ENCODE peak calls at places on chromosomes 13 and 19, in eight cellular contexts. P is cardiac muscle cell; L is esophagus squamous epithelium; C is right lobe of liver; Q is CD4-positive, alpha-beta memory T cell; G is K562; H is cardiac fibroblast; Y is choroid plexus epithelial cell. S is an unnamed sample.

GRCh38 chr19:3785938-3786824 is at the start of gene MATK:
- DNase-seq in H (no peak), G (peak; percentile 86), Y (no peak), C (no peak), Q (no peak), P (no peak), L (no peak), S (no peak)

GRCh38 chr19:7887408-7888144 is 734 bp upstream of the LRRC8E start:
- DNase-seq in Y (no peak), G (no peak), C (no peak), P (no peak), H (no peak), L (no peak), Q (no peak), S (no peak)

GRCh38 chr19:37519890-37520289 is 13.2 kb downstream of the ZNF793 start:
- DNase-seq in P (peak; percentile 7), Q (no peak), Y (peak; percentile 17), G (no peak), L (no peak), H (peak; percentile 35), C (no peak), S (no peak)

GRCh38 chr13:26698392-26699196 is 62.0 kb downstream of the GPR12 start:
- DNase-seq in Q (peak; percentile 66), G (peak; percentile 73), C (peak; percentile 83), H (peak; percentile 90), Y (peak; percentile 93), P (peak; percentile 92), L (peak; percentile 15), S (peak; percentile 24)

GRCh38 chr13:30698023-30698422 is 37.3 kb upstream of the ALOX5AP start:
- DNase-seq in G (no peak), Y (peak; percentile 86), H (peak; percentile 60), P (peak; percentile 54), L (no peak), C (no peak), Q (no peak), S (no peak)

GRCh38 chr13:48210178-48210577 is 22.8 kb upstream of the ITM2B start:
- DNase-seq in G (no peak), C (no peak), H (peak; percentile 94), Q (no peak), P (peak; percentile 65), L (no peak), Y (peak; percentile 78), S (no peak)

GRCh38 chr13:99976502-99977115 is 5.0 kb upstream of the ZIC2 start:
- DNase-seq in P (no peak), H (no peak), G (no peak), C (no peak), L (no peak), Q (no peak), Y (no peak), S (no peak)

GRCh38 chr13:91155512-91156114 is 191.9 kb upstream of the MIR17HG start:
- DNase-seq in H (no peak), G (no peak), P (no peak), L (no peak), Y (no peak), Q (no peak), C (no peak), S (no peak)

GRCh38 chr19:19356500-19356899 is 35.9 kb downstream of the MAU2 start:
- DNase-seq in P (no peak), G (no peak), Q (no peak), H (no peak), C (no peak), L (no peak), Y (no peak), S (no peak)

GRCh38 chr13:27201661-27202060 is 30.1 kb upstream of the USP12 start:
- DNase-seq in H (no peak), Q (no peak), C (no peak), L (no peak), Y (no peak), G (no peak), P (no peak), S (no peak)

GRCh38 chr19:51830263-51830662 is 35.3 kb downstream of the FPR3 start:
- DNase-seq in P (peak; percentile 57), C (no peak), L (no peak), H (peak; percentile 32), Y (peak; percentile 34), Q (no peak), G (no peak), S (no peak)

DNA sequence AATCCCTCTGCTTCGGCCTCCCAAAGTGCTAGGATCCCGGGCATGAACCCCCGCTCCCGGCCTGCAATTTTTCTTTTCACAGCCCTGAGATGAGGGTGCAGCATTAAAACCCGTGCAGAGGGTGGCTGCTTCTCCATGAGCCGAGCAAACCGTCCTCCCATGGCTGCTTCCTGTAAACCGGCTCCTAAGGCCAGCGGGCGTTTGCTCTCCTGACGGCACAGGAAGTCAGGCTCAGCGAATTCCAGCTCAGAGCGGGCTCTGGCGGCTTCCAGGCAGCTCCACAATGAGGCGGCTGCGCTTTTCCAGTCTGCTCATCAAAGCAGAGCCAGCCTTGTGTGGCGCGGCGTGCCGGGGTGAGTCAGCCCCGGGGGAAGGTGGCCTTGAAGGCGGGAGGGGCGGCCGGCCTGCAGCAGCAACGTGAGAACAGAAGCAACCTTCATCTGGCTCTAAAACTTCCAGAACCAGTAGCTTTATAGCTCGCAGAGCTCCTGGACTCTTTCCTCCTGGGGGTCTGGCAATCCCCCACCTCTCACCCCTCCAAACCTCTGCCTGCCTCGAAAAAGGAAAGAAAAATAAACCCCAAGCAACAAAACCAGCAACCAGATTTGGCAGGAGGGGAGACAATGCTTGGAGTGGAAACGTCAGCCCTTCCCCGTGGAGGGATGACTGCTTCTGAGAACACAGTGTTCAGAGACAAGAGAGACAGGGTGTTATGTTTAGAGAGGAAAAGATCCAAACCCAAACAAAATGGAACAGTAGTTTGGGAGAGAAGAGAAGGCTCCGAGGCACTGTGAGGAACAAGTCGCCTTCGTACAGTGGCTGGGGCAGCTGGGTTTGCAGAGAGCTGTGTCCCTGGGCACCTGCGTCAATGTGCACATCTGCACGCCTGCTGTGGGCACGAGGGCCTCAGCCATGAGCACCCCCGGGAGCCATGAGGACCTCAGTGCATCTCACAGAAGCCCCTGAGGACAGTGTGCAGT is 67.8 kb downstream of the GADD45B start:
- DNase-seq in Q (peak; percentile 75), L (peak; percentile 63), Y (peak; percentile 99), C (peak; percentile 89), P (peak; percentile 99), G (peak; percentile 65), H (peak; percentile 99), S (no peak)
- H3K4me3 ChIP-seq in Q (peak overlapping the region; percentile 34), L (no peak overlapping the region), Y (peak overlapping the region; percentile 23), C (peak overlapping the region; percentile 20), P (no peak overlapping the region), G (no peak overlapping the region), H (no peak overlapping the region), S (peak overlapping the region; percentile 32)

DNA sequence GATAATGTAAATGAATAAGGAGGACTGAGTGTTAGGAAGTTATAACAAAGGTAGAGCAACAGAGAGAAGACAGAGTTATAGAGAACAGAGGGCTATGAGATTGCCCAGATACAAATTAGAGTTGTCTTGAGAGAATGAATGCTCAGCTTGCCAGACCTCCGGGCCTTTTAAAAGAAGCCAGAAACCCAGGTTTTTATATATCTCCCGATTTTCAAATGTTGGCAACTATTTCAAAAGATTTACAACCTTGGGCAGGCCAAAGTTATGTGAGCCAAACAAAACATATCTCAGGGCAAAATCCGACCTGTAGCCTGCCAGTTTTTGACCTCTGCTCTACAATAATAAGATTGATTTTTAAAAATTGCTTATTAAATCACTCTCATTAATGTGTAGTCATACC is 573.1 kb upstream of the SLC10A2 start:
- DNase-seq in H (no peak), L (no peak), P (no peak), Y (no peak), G (no peak), Q (no peak), C (no peak), S (no peak)
- H3K4me3 ChIP-seq in H (no peak overlapping the region), L (no peak overlapping the region), P (no peak overlapping the region), Y (no peak overlapping the region), G (no peak overlapping the region), Q (no peak overlapping the region), C (no peak overlapping the region), S (no peak overlapping the region)

DNA sequence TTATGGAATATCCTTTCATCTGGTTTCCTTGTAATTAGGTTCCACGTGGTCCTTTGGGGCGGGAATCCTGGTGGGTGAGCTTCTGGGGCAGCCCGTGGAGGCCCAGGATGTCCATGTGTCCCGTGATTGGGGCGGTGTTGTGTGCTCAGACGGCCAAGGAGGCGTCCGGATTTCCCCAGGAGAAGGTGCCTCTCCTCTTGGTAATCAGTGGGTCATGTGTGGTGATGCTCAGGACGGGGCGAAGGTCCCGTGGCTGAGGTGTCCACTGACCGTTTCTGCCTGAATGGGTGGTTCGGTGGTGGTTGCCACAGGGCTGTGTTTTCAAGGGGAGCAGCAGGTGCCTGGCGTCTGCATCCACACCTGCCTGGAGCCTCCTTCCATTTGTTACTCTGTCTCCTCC is 52.2 kb upstream of the F7 start:
- DNase-seq in L (no peak), G (no peak), Y (no peak), Q (no peak), H (no peak), P (no peak), C (peak; percentile 27), S (no peak)
- H3K4me3 ChIP-seq in L (no peak overlapping the region), G (no peak overlapping the region), Y (no peak overlapping the region), Q (no peak overlapping the region), H (no peak overlapping the region), P (no peak overlapping the region), C (no peak overlapping the region), S (no peak overlapping the region)

DNA sequence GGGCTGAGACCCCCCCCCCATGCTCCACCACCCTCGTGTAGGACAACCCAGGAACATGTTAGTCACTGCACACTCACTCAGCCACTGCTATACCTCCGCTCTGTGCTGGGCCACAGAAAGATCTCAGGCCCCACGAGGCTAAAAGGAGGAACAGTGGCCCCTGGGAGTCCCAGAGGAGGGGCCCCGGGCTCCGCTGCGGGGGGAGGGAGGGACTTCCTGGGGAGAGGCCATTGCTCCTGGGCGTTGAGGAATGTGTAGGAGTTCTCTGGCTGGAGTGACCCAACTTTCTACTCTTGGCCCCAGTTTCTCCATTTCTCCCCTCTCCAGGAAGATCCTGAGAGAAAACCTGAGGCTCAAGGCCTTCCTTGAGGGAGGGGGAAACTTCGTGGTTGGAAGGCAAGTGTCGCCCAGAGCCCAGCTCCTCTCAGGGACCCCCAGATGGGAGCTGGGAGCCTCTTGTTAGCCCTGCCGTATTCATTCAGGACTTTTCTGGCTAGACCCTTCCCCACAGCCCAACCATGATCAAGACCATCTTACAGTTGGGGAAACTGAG is 13.6 kb downstream of the ONECUT3 start:
- DNase-seq in Q (peak; percentile 9), C (no peak), H (peak; percentile 10), P (no peak), L (no peak), Y (no peak), G (peak; percentile 81), S (no peak)
- H3K4me3 ChIP-seq in Q (no peak overlapping the region), C (no peak overlapping the region), H (no peak overlapping the region), P (no peak overlapping the region), L (no peak overlapping the region), Y (no peak overlapping the region), G (no peak overlapping the region), S (no peak overlapping the region)

GRCh38 chr13:33519561-33520479 is 234.3 kb upstream of the STARD13 start:
- DNase-seq in Y (peak; percentile 93), C (no peak), Q (no peak), H (peak; percentile 87), G (no peak), L (no peak), P (peak; percentile 84), S (no peak)
- H3K4me3 ChIP-seq in Y (no peak overlapping the region), C (no peak overlapping the region), Q (no peak overlapping the region), H (no peak overlapping the region), G (no peak overlapping the region), L (no peak overlapping the region), P (no peak overlapping the region), S (no peak overlapping the region)

GRCh38 chr13:60312851-60313505 is 84.0 kb upstream of the TDRD3 start:
- DNase-seq in L (no peak), G (no peak), C (no peak), H (no peak), Q (no peak), P (no peak), Y (peak; percentile 10), S (no peak)
- H3K4me3 ChIP-seq in L (no peak overlapping the region), G (no peak overlapping the region), C (no peak overlapping the region), H (no peak overlapping the region), Q (no peak overlapping the region), P (no peak overlapping the region), Y (no peak overlapping the region), S (no peak overlapping the region)